ENCODE peak calls at places on chromosomes 16 and 17, in five cellular contexts. D, A, E, K and G are unnamed samples. For H3K27me3, the result is how much of the 10 kb centered on the place peaks cover.

GRCh38 chr16:66660422-66661209 is 35.9 kb downstream of the CMTM4 start:
- DNase-seq in D (peak), A (no peak), E (no peak), K (peak), G (no peak)

GRCh38 chr16:81167851-81168250 is 70.6 kb upstream of the BCO1 start:
- DNase-seq in D (no peak), A (no peak), E (no peak), K (no peak), G (no peak)

GRCh38 chr17:37648555-37648954 is 5.3 kb upstream of the DDX52 start:
- DNase-seq in D (no peak), A (no peak), E (no peak), K (no peak), G (no peak)

GRCh38 chr17:76512366-76513305 is 11.4 kb upstream of the RHBDF2 start:
- DNase-seq in D (no peak), A (no peak), E (no peak), K (peak), G (no peak)

GRCh38 chr17:20223808-20224328 is 214.7 kb downstream of the SPECC1 start:
- DNase-seq in D (no peak), A (no peak), E (no peak), K (no peak), G (peak)

GRCh38 chr17:51029568-51030463 is 90.9 kb downstream of the SPAG9 start:
- DNase-seq in D (no peak), A (no peak), E (no peak), K (no peak), G (no peak)

GRCh38 chr16:17780181-17780580 is 309.4 kb upstream of the XYLT1 start:
- DNase-seq in D (no peak), A (no peak), E (no peak), K (peak), G (no peak)

GRCh38 chr16:71894229-71894920 is 956 bp upstream of the IST1 start:
- DNase-seq in D (peak), A (peak), E (peak), K (peak), G (no peak)

GRCh38 chr17:489758-490329 is 137.2 kb upstream of the RPH3AL start:
- DNase-seq in D (peak), A (no peak), E (no peak), K (peak), G (no peak)

GRCh38 chr17:67181825-67182224 is 63.2 kb downstream of the HELZ start:
- DNase-seq in D (no peak), A (no peak), E (no peak), K (no peak), G (no peak)

GRCh38 chr16:83682126-83682857 is 125.5 kb upstream of the HSBP1 start:
- DNase-seq in D (no peak), A (no peak), E (no peak), K (no peak), G (no peak)

GRCh38 chr16:56689171-56689570 is 6.9 kb downstream of the MT1X start:
- DNase-seq in D (no peak), A (no peak), E (no peak), K (no peak), G (no peak)

GRCh38 chr17:59165933-59166342 is 10.4 kb downstream of the PRR11 start:
- DNase-seq in D (peak), A (no peak), E (no peak), K (peak), G (no peak)

GRCh38 chr16:67454104-67454503 is 23.2 kb downstream of the HSD11B2 start:
- DNase-seq in D (no peak), A (peak), E (no peak), K (no peak), G (no peak)

GRCh38 chr17:30921544-30922196 is at the start of gene ADAP2:
- DNase-seq in D (peak), A (peak), E (no peak), K (peak), G (no peak)

GRCh38 chr17:45293413-45294211 is 23.2 kb downstream of the MAP3K14 start:
- DNase-seq in D (peak), A (peak), E (peak), K (peak), G (no peak)

GRCh38 chr17:76972046-76972641 is 103.9 kb downstream of the MGAT5B start:
- DNase-seq in D (no peak), A (no peak), E (no peak), K (no peak), G (no peak)

GRCh38 chr17:13864551-13864950 is 204.8 kb upstream of the COX10 start:
- DNase-seq in D (no peak), A (no peak), E (no peak), K (no peak), G (no peak)

GRCh38 chr16:2078691-2079090 is 30.9 kb downstream of the TSC2 start:
- DNase-seq in D (no peak), A (no peak), E (no peak), K (no peak), G (no peak)

GRCh38 chr16:4372578-4373355 is 1.1 kb downstream of the VASN start:
- DNase-seq in D (peak), A (no peak), E (no peak), K (peak), G (no peak)

GRCh38 chr16:49588061-49588460 is 214.5 kb downstream of the C16orf78 start:
- DNase-seq in D (peak), A (no peak), E (no peak), K (no peak), G (no peak)

GRCh38 chr16:20136446-20136968 is 62.8 kb upstream of the GPR139 start:
- DNase-seq in D (no peak), A (no peak), E (no peak), K (no peak), G (no peak)

GRCh38 chr17:50359998-50360461 is 13.0 kb downstream of the MRPL27 start:
- DNase-seq in D (no peak), A (no peak), E (no peak), K (no peak), G (no peak)

GRCh38 chr17:29583324-29584248 is 5.9 kb downstream of the GIT1 start:
- DNase-seq in D (no peak), A (no peak), E (no peak), K (no peak), G (peak)

GRCh38 chr16:53773150-53773846 is 69.3 kb downstream of the FTO start:
- DNase-seq in D (peak), A (no peak), E (no peak), K (peak), G (no peak)

GRCh38 chr16:11972128-11972527 is 4.4 kb upstream of the SNX29 start:
- DNase-seq in D (no peak), A (no peak), E (no peak), K (no peak), G (no peak)

GRCh38 chr17:34556951-34557350 is 22.4 kb upstream of the TMEM132E start:
- DNase-seq in D (no peak), A (no peak), E (no peak), K (no peak), G (no peak)

GRCh38 chr17:2894782-2895181 is 98.5 kb downstream of the RAP1GAP2 start:
- DNase-seq in D (peak), A (peak), E (no peak), K (peak), G (no peak)

GRCh38 chr16:70737377-70738082 is 51.7 kb upstream of the MTSS2 start:
- DNase-seq in D (peak), A (no peak), E (peak), K (peak), G (no peak)

GRCh38 chr17:49603720-49604119 is 28.0 kb downstream of the NXPH3 start:
- DNase-seq in D (no peak), A (no peak), E (no peak), K (no peak), G (no peak)

DNA sequence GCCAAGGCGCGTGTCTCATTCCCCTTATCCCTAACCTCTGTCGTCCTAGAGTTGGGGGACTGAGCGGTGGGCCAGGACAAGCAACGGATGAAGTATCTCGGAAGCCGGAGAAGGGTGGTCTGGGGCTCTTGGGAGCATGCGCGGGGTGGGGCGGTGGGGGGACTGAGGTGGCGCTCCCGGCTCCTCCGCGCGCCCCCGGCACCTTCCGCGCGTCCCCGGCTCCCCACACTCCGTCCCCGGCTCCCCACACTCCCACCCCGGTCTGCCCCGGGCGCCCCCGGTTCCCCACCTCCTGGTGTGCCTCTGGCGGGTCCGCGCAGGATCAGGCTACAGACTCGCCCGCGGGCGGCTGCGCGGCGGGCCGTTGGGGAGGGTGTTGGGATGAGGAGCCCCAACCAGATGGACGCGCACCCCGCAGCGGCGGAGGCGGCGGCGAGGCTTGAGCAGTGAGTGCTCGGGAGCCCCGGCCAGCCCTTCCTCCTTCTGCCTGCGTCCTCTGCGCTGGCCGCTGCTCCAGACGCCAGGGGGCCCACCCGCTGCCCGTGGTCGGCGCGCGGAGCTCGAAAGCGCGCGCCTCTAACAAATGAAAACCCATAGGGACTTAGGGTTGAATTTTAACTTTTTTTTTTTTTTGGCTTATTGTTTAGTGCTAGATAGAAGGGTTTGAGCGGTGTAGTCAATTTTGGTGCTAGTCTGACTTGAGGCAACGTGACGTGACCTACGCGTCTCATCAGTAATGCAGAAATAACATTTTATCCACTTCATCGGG is 5.6 kb upstream of the CRYM start:
- DNase-seq in D (peak), A (peak), E (no peak), K (peak), G (no peak)
- TF ChIP-seq CTCF in D (no peak), A (no peak), E (no peak), K (peak), G (peak)

GRCh38 chr16:85901760-85902365 is 2.9 kb downstream of the IRF8 start:
- DNase-seq in D (no peak), A (no peak), E (no peak), K (no peak), G (no peak)
- H3K27me3 ChIP-seq in D (under half), A (under half), E (half or more), K (under half), G (under half)

DNA sequence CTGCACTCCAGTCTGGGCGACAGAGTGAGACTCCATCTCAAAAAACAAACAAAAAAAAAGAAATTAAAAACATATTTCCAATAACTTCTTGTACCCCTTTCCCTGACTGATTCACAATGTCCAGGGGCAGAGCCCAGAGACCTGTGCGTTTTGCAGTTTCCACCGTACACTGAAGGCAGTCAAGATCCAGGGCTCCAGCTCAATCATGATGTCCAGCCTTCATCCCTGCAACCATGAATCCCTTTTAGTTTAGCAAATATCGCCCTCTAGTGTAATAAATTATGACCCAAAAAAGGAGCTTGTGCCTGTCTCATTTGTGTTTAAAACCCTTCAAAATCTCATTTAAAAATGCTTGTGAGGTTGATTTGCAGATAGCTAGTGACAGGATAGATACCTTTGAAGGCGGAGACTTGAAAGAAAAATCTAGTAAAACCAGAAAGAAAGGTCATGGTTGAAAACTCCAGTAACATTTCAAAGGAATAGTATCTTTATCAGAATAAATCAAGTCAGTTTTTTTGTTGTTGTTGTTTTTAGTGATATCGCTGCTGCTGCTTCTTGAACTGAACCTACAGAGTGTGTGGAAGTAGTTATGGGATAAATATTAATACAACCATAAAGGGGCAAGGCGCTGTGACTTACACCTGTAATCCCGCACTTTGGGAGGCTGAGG is 3.7 kb upstream of the ERN1 start:
- DNase-seq in D (no peak), A (no peak), E (no peak), K (peak), G (no peak)
- TF ChIP-seq CTCF in D (peak), A (peak), E (peak), K (peak), G (peak)

GRCh38 chr17:79812206-79812968 is 15.5 kb upstream of the CBX8 start:
- DNase-seq in D (no peak), A (no peak), E (no peak), K (no peak), G (no peak)

GRCh38 chr17:79811888-79812205 is 15.0 kb upstream of the CBX8 start:
- DNase-seq in D (no peak), A (no peak), E (no peak), K (no peak), G (no peak)

GRCh38 chr17:79814624-79814965 is 17.7 kb upstream of the CBX8 start:
- DNase-seq in D (no peak), A (no peak), E (no peak), K (no peak), G (no peak)

GRCh38 chr17:79813826-79814623 is 17.1 kb upstream of the CBX8 start:
- DNase-seq in D (no peak), A (no peak), E (no peak), K (no peak), G (no peak)

GRCh38 chr17:79812969-79813825 is 16.3 kb upstream of the CBX8 start:
- DNase-seq in D (no peak), A (no peak), E (no peak), K (peak), G (no peak)
- H3K27me3 ChIP-seq in D (half or more), A (under half), E (half or more), K (half or more), G (half or more)

DNA sequence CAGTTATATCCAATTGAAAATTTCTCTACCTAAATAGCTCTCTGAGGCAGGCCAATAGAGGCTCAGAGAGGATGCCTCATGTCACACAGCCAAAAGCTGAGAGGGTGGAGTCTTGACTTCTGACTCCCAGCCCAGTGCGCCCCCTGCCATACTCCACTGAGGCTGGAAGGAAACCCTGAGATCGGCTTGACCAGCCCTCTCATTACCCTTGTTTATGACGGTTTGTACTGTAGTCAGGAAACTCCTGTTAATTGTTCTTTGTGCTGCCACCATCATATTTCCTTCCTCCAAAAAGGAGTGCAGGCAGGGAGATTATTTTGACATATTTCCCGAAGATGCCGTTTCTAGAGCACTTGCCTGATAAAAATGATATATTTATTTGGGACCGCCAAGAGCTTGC is 107.9 kb downstream of the AIPL1 start:
- DNase-seq in D (no peak), A (no peak), E (no peak), K (no peak), G (no peak)
- TF ChIP-seq CTCF in D (no peak), A (no peak), E (no peak), K (no peak), G (no peak)

GRCh38 chr17:47731396-47731795 is 1.6 kb upstream of the TBX21 start:
- DNase-seq in D (no peak), A (no peak), E (no peak), K (no peak), G (no peak)
- H3K27me3 ChIP-seq in D (half or more), A (under half), E (half or more), K (half or more), G (half or more)

GRCh38 chr16:22973451-22973991 is 159.6 kb downstream of the HS3ST2 start:
- DNase-seq in D (no peak), A (no peak), E (no peak), K (no peak), G (no peak)

GRCh38 chr16:22983614-22984013 is 165.6 kb downstream of the USP31 start:
- DNase-seq in D (no peak), A (no peak), E (no peak), K (no peak), G (no peak)

GRCh38 chr16:22977294-22977697 is 163.3 kb downstream of the HS3ST2 start:
- DNase-seq in D (no peak), A (no peak), E (no peak), K (no peak), G (no peak)

DNA sequence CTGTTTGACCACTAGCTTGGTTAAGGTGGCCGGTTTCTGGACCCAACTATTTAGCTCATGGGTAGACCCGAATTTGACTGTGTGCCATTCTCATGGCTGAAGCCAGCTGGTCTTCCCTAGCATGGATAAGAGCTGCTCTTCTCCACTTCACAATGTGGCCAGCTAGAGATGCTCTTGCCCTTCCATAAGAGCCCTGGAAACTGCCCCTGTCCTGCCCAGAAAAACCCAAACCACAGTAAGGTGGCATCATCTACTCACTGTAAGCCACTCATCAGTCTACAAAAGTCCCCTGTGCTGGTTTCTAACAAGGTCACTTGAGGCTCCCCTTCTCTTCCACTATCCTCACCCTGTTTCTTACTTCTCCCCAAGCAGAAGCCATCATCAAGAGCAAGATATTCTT is 165.1 kb downstream of the HS3ST2 start:
- DNase-seq in D (no peak), A (no peak), E (no peak), K (no peak), G (no peak)
- TF ChIP-seq CTCF in D (no peak), A (no peak), E (no peak), K (no peak), G (no peak)

GRCh38 chr17:18857864-18858566 is at the start of gene PRPSAP2:
- DNase-seq in D (peak), A (peak), E (peak), K (peak), G (peak)

GRCh38 chr17:18851206-18851605 is 6.7 kb upstream of the PRPSAP2 start:
- DNase-seq in D (peak), A (no peak), E (no peak), K (no peak), G (no peak)

GRCh38 chr17:18855831-18856624 is 1.9 kb upstream of the PRPSAP2 start:
- DNase-seq in D (peak), A (peak), E (peak), K (peak), G (peak)

GRCh38 chr17:18858567-18859245 is 775 bp downstream of the PRPSAP2 start:
- DNase-seq in D (no peak), A (no peak), E (no peak), K (no peak), G (no peak)

GRCh38 chr17:18854956-18855355 is 3.0 kb upstream of the PRPSAP2 start:
- DNase-seq in D (no peak), A (no peak), E (peak), K (no peak), G (no peak)
- H3K27me3 ChIP-seq in D (under half), A (under half), E (under half), K (under half), G (under half)